ENCODE peak calls at places on chromosomes 11 and 22, in four cellular contexts. One of them, this sample, is unnamed.

GRCh38 chr11:2214527-2215229 is 43.1 kb upstream of the TH start:
- DNase-seq in NCI-H774: no peak
- DNase-seq in H9: peak
- DNase-seq in A172: no peak
- DNase-seq in this sample: no peak

GRCh38 chr22:31630331-31631329 is 31.4 kb downstream of the PISD start:
- DNase-seq in A172: peak
- DNase-seq in NCI-H774: peak
- DNase-seq in H9: peak
- DNase-seq in this sample: peak

GRCh38 chr22:23763579-23764331 is 965 bp downstream of the C22orf15 start:
- DNase-seq in A172: no peak
- DNase-seq in H9: peak
- DNase-seq in NCI-H774: no peak
- DNase-seq in this sample: peak

GRCh38 chr11:119615003-119615878 is 113.8 kb downstream of the NECTIN1 start:
- DNase-seq in A172: peak
- DNase-seq in H9: no peak
- DNase-seq in NCI-H774: no peak
- DNase-seq in this sample: peak

GRCh38 chr22:30474683-30475424 is 3.0 kb upstream of the SEC14L3 start:
- DNase-seq in NCI-H774: peak
- DNase-seq in A172: no peak
- DNase-seq in H9: peak
- DNase-seq in this sample: no peak

GRCh38 chr11:76023408-76024068 is 182.8 kb downstream of the WNT11 start:
- DNase-seq in NCI-H774: no peak
- DNase-seq in A172: no peak
- DNase-seq in H9: no peak
- DNase-seq in this sample: no peak

GRCh38 chr22:46576556-46577351 is 39.3 kb upstream of the CELSR1 start:
- DNase-seq in H9: peak
- DNase-seq in A172: no peak
- DNase-seq in NCI-H774: peak
- DNase-seq in this sample: peak

GRCh38 chr22:30821381-30821780 is 126.7 kb downstream of the OSBP2 start:
- DNase-seq in NCI-H774: no peak
- DNase-seq in H9: no peak
- DNase-seq in A172: no peak
- DNase-seq in this sample: no peak

GRCh38 chr22:38505595-38506117 is 455 bp downstream of the DDX17 start:
- DNase-seq in NCI-H774: peak
- DNase-seq in H9: no peak
- DNase-seq in A172: no peak
- DNase-seq in this sample: peak

GRCh38 chr11:706957-707816 is 1.2 kb downstream of the EPS8L2 start:
- DNase-seq in NCI-H774: no peak
- DNase-seq in A172: peak
- DNase-seq in H9: peak
- DNase-seq in this sample: peak

GRCh38 chr11:74714904-74715303 is 16.3 kb downstream of the CHRDL2 start:
- DNase-seq in NCI-H774: no peak
- DNase-seq in H9: no peak
- DNase-seq in A172: no peak
- DNase-seq in this sample: no peak

GRCh38 chr11:13861411-13861810 is 101.1 kb upstream of the SPON1 start:
- DNase-seq in A172: no peak
- DNase-seq in NCI-H774: no peak
- DNase-seq in H9: no peak
- DNase-seq in this sample: no peak

GRCh38 chr22:41382610-41383009 is 868 bp downstream of the TEF start:
- DNase-seq in NCI-H774: no peak
- DNase-seq in H9: no peak
- DNase-seq in A172: no peak
- DNase-seq in this sample: no peak

GRCh38 chr22:39589880-39590279 is 19.3 kb downstream of the CACNA1I start:
- DNase-seq in A172: no peak
- DNase-seq in H9: no peak
- DNase-seq in NCI-H774: no peak
- DNase-seq in this sample: no peak

GRCh38 chr22:49934144-49934890 is 15.9 kb downstream of the CRELD2 start:
- DNase-seq in H9: no peak
- DNase-seq in NCI-H774: no peak
- DNase-seq in A172: peak
- DNase-seq in this sample: no peak

This sample was measured in posterior cingulate gyrus.